ENCODE peak calls at places on chromosomes 11 and 22, in seven cellular contexts. I is NT2/D1; W is CD8-positive, alpha-beta memory T cell; S is pancreas; U is GM06990; O is cardiac muscle cell; M is tibial artery. A is an unnamed sample.

GRCh38 chr11:114447892-114448291 is 8.6 kb downstream of the REXO2 start:
- DNase-seq in S (no peak), U (no peak), I (no peak), W (no peak), M (no peak), O (peak; percentile 69), A (no peak)

GRCh38 chr11:79095424-79095823 is 345.4 kb downstream of the TENM4 start:
- DNase-seq in U (no peak), S (no peak), W (no peak), M (no peak), I (no peak), O (no peak), A (no peak)

GRCh38 chr11:78414321-78415051 is 3.1 kb downstream of the GAB2 start:
- DNase-seq in U (no peak), I (no peak), S (no peak), W (no peak), M (no peak), O (peak; percentile 41), A (no peak)

GRCh38 chr11:117528061-117528780 is 200.6 kb downstream of the CEP164 start:
- DNase-seq in O (no peak), S (no peak), I (no peak), M (no peak), W (no peak), U (no peak), A (no peak)

GRCh38 chr11:110490886-110491285 is 61.1 kb downstream of the FDX1 start:
- DNase-seq in I (no peak), M (peak; percentile 69), O (peak; percentile 77), U (no peak), W (no peak), S (no peak), A (no peak)

GRCh38 chr11:20563871-20564270 is 35.5 kb upstream of the SLC6A5 start:
- DNase-seq in W (no peak), M (no peak), S (no peak), O (no peak), U (no peak), I (no peak), A (no peak)

GRCh38 chr11:47869548-47870393 is 21.6 kb upstream of the NUP160 start:
- DNase-seq in U (no peak), W (no peak), I (no peak), M (no peak), S (no peak), O (no peak), A (no peak)

GRCh38 chr22:37416806-37417205 is 10.5 kb downstream of the ELFN2 start:
- DNase-seq in M (no peak), I (no peak), W (peak; percentile 53), S (no peak), O (no peak), U (no peak), A (peak; percentile 45)

GRCh38 chr11:2595205-2595604 is 104.6 kb downstream of the KCNQ1OT1 start:
- DNase-seq in W (no peak), O (no peak), I (no peak), M (no peak), U (no peak), S (no peak), A (no peak)

GRCh38 chr11:2594267-2594666 is 105.5 kb downstream of the KCNQ1OT1 start:
- DNase-seq in U (no peak), W (no peak), I (no peak), O (no peak), M (no peak), S (no peak), A (no peak)

GRCh38 chr11:2599561-2600189 is 100.1 kb downstream of the KCNQ1OT1 start:
- DNase-seq in I (no peak), U (no peak), S (no peak), O (no peak), M (no peak), W (no peak), A (no peak)
- H3K27me3 ChIP-seq in I (peaks cover 94% of the 10 kb centered on the region), U (no peaks in the 10 kb centered on the region), S (no peaks in the 10 kb centered on the region), O (no peaks in the 10 kb centered on the region), M (no peaks in the 10 kb centered on the region), W (no peaks in the 10 kb centered on the region), A (no peaks in the 10 kb centered on the region)

DNA sequence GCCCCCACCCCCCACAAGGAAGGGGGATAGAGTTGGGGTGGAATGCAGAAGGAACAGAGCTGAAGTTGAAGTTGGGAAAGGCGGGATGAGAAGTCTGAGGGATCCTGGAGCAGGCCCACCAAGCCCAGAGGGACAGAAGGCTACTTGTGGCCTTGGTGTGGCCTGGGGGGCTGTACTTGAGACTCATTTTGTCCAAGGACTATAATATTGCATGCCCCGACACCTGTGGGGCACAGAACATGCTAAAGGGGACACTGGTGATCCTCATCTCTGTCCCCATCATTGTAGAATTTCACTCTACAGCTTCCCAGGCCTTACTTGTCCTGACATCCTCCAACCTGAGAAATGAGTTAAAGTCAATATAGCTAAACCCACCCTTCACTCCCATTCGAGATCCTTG is 1.3 kb downstream of the ESAM start:
- DNase-seq in W (no peak), I (no peak), U (no peak), O (no peak), S (no peak), M (no peak), A (no peak)
- H3K27me3 ChIP-seq in W (peaks cover 44% of the 10 kb centered on the region), I (peaks cover 37% of the 10 kb centered on the region), U (no peaks in the 10 kb centered on the region), O (peaks cover 73% of the 10 kb centered on the region), S (no peaks in the 10 kb centered on the region), M (no peaks in the 10 kb centered on the region), A (peaks cover 12% of the 10 kb centered on the region)

GRCh38 chr11:124839051-124839971 is 25.9 kb upstream of the ROBO3 start:
- DNase-seq in W (no peak), U (no peak), M (no peak), S (no peak), I (no peak), O (no peak), A (no peak)

GRCh38 chr11:124841186-124841585 is 24.0 kb upstream of the ROBO3 start:
- DNase-seq in W (no peak), S (no peak), I (no peak), U (no peak), M (no peak), O (no peak), A (no peak)

GRCh38 chr11:124840666-124841065 is 24.6 kb upstream of the ROBO3 start:
- DNase-seq in S (no peak), U (no peak), W (no peak), M (no peak), O (no peak), I (no peak), A (no peak)

GRCh38 chr11:124841765-124842700 is 23.2 kb upstream of the ROBO3 start:
- DNase-seq in U (no peak), W (no peak), O (no peak), I (no peak), S (no peak), M (no peak), A (no peak)

DNA sequence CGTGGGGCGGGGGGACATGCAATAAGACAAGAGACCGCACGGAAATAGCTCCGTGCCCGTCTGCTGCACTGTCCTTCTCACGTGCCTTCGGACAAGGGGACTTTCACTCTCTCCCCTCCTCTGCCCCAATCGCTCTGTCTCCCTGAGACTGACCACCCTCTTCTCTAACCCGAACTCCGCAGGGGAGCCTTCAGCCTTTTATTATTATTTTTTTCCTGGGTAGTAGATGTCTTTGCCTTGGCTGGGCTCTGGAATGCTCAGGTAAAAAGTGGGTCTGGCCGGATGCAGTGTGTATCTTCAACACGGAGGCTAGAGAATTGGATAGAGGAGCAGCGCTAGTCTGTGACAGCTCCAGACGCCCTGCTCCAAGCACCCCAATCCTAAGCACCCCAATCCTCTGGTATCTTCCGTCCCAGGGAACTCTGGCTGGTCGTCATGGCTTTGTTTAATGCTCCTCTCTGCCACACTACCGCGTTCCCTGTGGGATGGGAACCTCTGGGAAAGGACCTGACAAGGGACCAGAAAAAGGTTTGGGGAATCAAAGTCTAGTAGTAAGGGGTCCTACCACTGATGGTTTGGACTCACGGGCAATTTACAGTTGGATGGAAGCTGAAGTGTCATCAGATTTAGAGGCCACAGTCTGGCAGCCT is 25.1 kb upstream of the ROBO3 start:
- DNase-seq in M (no peak), S (no peak), U (no peak), W (no peak), O (no peak), I (no peak), A (no peak)
- H3K27me3 ChIP-seq in M (peaks cover 72% of the 10 kb centered on the region), S (no peaks in the 10 kb centered on the region), U (peaks cover 10% of the 10 kb centered on the region), W (peaks cover 73% of the 10 kb centered on the region), O (peaks cover 90% of the 10 kb centered on the region), I (peaks cover 75% of the 10 kb centered on the region), A (peaks cover 70% of the 10 kb centered on the region)

DNA sequence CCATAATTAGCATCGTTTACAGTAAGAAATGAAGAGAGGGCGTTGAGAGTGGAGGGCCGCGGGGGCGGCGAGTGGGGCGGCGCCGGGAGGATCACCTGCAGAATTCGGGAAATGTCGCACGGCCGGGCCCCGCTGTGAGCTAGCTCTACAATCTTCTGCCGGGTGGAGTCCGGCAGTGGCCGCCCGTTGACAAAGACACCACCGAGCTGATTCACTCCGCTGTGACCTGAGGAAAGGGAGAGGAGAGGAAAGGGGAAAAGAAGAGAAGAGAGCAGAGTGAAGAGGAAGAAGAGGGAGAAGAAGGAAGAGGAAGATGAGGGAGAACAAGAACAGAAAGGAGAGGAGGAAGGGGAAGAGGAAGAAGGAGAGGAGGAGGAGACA is 8.5 kb downstream of the PAX6 start:
- DNase-seq in W (no peak), M (no peak), O (no peak), I (no peak), S (no peak), U (no peak), A (peak; percentile 8)
- H3K27me3 ChIP-seq in W (peaks cover 83% of the 10 kb centered on the region), M (peaks cover 100% of the 10 kb centered on the region), O (peaks cover 100% of the 10 kb centered on the region), I (peaks cover 100% of the 10 kb centered on the region), S (peaks cover 10% of the 10 kb centered on the region), U (peaks cover 13% of the 10 kb centered on the region), A (peaks cover 20% of the 10 kb centered on the region)

GRCh38 chr22:44328326-44328725 is 15.6 kb upstream of the SHISAL1 start:
- DNase-seq in W (no peak), I (no peak), O (no peak), U (no peak), S (no peak), M (no peak), A (no peak)
- H3K27me3 ChIP-seq in W (peaks cover 29% of the 10 kb centered on the region), I (peaks cover 34% of the 10 kb centered on the region), O (peaks cover 73% of the 10 kb centered on the region), U (peaks cover 4% of the 10 kb centered on the region), S (no peaks in the 10 kb centered on the region), M (peaks cover 53% of the 10 kb centered on the region), A (peaks cover 34% of the 10 kb centered on the region)